ENCODE peak calls at places on chromosome 11, in six cellular contexts. Z, P, T, B, X and H are unnamed samples.

GRCh38 chr11:54558407-54558806 is 45.4 kb downstream of the OR4C46 start:
- DNase-seq in Z (no peak), P (no peak), T (no peak), B (no peak), X (no peak), H (no peak)

GRCh38 chr11:132855516-132855915 is 676.8 kb downstream of the OPCML start:
- DNase-seq in Z (no peak), P (no peak), T (no peak), B (no peak), X (no peak), H (no peak)

GRCh38 chr11:291281-292210 is 2.6 kb downstream of the PGGHG start:
- DNase-seq in Z (no peak), P (peak), T (no peak), B (no peak), X (no peak), H (no peak)

GRCh38 chr11:120293038-120293800 is 31.9 kb upstream of the TLCD5 start:
- DNase-seq in Z (no peak), P (no peak), T (no peak), B (no peak), X (no peak), H (no peak)

GRCh38 chr11:106281455-106282173 is 204.2 kb downstream of the AASDHPPT start:
- DNase-seq in Z (no peak), P (no peak), T (peak), B (no peak), X (peak), H (no peak)

GRCh38 chr11:27995082-27995481 is 112.9 kb downstream of the KIF18A start:
- DNase-seq in Z (no peak), P (no peak), T (peak), B (no peak), X (peak), H (no peak)

GRCh38 chr11:126989942-126990715 is 10.4 kb downstream of the KIRREL3 start:
- DNase-seq in Z (peak), P (no peak), T (peak), B (peak), X (peak), H (peak)

GRCh38 chr11:96045622-96046456 is 121.9 kb upstream of the MTMR2 start:
- DNase-seq in Z (no peak), P (no peak), T (peak), B (peak), X (no peak), H (peak)

GRCh38 chr11:46889689-46890475 is 28.5 kb downstream of the LRP4 start:
- DNase-seq in Z (peak), P (no peak), T (peak), B (peak), X (peak), H (peak)

GRCh38 chr11:88275636-88276035 is 61.9 kb downstream of the CTSC start:
- DNase-seq in Z (no peak), P (no peak), T (no peak), B (no peak), X (no peak), H (no peak)

GRCh38 chr11:57439786-57440185 is 12.9 kb upstream of the SLC43A3 start:
- DNase-seq in Z (no peak), P (no peak), T (no peak), B (no peak), X (no peak), H (no peak)

GRCh38 chr11:94831529-94831928 is 63.4 kb downstream of the AMOTL1 start:
- DNase-seq in Z (no peak), P (no peak), T (no peak), B (no peak), X (no peak), H (no peak)
- TF ChIP-seq CTCF in Z (no peak), P (no peak), T (no peak), B (no peak), X (no peak), H (no peak)

GRCh38 chr11:43708776-43709175 is 28.2 kb downstream of the HSD17B12 start:
- DNase-seq in Z (no peak), P (no peak), T (no peak), B (no peak), X (no peak), H (no peak)
- TF ChIP-seq CTCF in Z (peak), P (peak), T (peak), B (peak), X (peak), H (no peak)

GRCh38 chr11:101390539-101390938 is 193.3 kb downstream of the TRPC6 start:
- DNase-seq in Z (no peak), P (no peak), T (peak), B (peak), X (peak), H (no peak)
- TF ChIP-seq CTCF in Z (peak), P (no peak), T (peak), B (peak), X (peak), H (peak)

GRCh38 chr11:45473491-45473890 is 187.3 kb upstream of the SYT13 start:
- DNase-seq in Z (no peak), P (peak), T (no peak), B (no peak), X (no peak), H (no peak)

GRCh38 chr11:45471002-45471665 is 185.0 kb upstream of the SYT13 start:
- DNase-seq in Z (no peak), P (no peak), T (no peak), B (no peak), X (no peak), H (no peak)

GRCh38 chr11:45470151-45471001 is 184.2 kb upstream of the SYT13 start:
- DNase-seq in Z (no peak), P (no peak), T (peak), B (no peak), X (no peak), H (no peak)

GRCh38 chr11:45475135-45475534 is 189.0 kb upstream of the SYT13 start:
- DNase-seq in Z (no peak), P (peak), T (no peak), B (no peak), X (no peak), H (no peak)

GRCh38 chr11:45472713-45473317 is 186.7 kb upstream of the SYT13 start:
- DNase-seq in Z (no peak), P (peak), T (no peak), B (no peak), X (no peak), H (no peak)
- TF ChIP-seq CTCF in Z (no peak), P (no peak), T (no peak), B (no peak), X (no peak), H (no peak)

DNA sequence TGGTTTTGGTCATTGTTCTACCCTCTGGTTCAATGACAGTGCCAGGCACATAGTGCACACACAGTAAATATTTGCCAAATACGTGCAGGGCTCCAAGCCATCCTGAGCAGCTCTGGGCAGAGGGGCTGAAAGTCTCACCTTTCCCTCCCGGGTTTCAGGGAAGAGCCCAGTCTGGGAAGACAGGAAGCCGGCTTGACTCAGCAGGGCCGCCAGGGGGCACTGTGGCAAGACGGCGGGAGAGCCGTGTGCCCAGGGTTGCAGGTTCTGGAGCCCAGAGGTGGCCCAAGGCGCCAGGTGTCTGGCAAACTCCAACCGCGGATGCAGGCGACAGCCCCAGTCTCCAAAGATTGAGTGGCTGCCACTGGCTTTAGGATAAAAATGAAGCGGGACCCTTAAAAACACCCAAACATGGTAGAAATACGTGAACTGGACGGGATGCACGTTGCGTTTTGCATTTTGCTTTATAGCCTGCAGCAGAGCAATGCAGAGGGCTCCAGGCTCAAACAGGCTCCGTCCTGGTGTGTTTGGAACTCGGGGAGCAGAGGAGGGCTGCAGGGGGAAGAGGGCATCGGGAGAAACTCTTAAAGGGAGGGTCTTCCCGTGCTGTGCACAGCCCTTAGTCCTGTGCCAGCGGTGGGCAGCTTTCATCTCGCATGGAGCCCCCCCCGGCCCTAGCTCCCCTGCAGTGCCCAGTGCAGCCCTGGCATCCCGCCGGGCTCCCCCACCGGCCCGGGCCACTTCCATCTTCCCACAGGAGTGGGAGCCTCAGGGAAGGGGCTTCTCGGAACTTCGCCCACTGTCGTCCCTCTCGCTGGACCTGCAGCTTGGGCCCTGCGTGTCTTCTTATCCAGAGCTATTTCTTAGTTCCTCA is 10.7 kb downstream of the KRTAP5-5 start:
- DNase-seq in Z (peak), P (no peak), T (peak), B (peak), X (peak), H (peak)
- TF ChIP-seq CTCF in Z (peak), P (peak), T (peak), B (peak), X (peak), H (peak)

GRCh38 chr11:115047631-115048030 is 369.3 kb downstream of the NXPE2 start:
- DNase-seq in Z (no peak), P (no peak), T (no peak), B (no peak), X (no peak), H (no peak)

DNA sequence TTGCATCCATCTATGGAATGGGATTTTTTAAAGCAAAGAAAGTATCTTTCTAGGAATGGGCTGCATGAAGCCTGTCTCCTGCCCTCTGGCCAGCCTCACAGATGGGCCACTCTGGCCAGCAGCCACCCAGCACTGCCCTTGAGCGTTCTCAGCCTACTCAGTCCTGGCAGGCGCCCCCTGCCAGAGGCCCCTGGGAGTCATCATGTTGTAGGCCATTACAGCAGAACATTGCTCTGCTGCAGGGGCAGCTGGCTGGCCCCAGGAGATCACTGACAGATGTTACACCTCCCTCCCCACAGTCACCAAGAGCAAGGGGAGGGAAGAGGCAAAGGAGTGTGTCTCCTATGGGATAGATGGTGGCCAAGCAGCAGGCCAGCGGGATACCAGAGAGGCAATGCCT is 363.7 kb downstream of the NXPE2 start:
- DNase-seq in Z (no peak), P (no peak), T (no peak), B (peak), X (no peak), H (no peak)
- TF ChIP-seq CTCF in Z (no peak), P (no peak), T (no peak), B (no peak), X (no peak), H (no peak)

DNA sequence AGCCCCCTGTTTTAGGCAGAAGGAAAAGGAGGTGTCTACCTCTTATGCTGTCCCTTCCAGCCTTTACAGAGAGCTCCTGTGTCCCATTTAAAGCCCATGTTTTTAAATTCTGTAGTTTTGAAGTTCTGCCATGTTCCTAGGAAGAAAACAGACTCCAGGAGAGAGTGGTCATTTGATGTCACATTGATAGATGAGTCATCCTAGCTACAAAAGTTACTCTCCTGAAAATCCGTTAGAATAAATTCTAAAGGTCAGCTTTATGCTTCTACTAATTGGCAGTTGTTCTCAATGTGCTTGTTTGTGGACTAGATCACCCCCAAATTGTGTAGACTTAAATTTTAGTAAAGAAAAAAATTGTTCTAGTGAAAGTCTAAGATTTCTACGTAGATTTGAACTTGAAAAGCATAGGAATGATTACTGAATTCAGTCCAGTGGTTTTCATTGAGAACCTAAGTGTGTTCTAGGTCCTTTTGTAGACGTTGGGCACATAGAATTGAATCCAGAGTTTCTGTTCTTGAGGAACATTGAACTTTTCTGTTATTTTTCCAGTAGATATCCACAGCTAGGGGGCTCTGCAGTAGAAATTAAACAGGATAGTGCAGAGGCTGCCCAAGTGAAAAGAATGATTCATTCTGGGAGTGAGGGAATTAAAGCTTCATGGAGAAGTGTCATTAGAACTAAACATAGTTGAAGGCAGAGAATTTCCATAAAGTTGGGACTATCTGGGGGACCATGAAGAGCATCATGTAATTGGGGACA is 140.6 kb upstream of the RASSF10 start:
- DNase-seq in Z (no peak), P (no peak), T (peak), B (no peak), X (no peak), H (no peak)
- TF ChIP-seq CTCF in Z (no peak), P (no peak), T (peak), B (peak), X (peak), H (no peak)

GRCh38 chr11:75665126-75665525 is 3.7 kb downstream of the MAP6 start:
- DNase-seq in Z (no peak), P (no peak), T (no peak), B (no peak), X (no peak), H (no peak)

GRCh38 chr11:75659836-75660235 is 9.0 kb downstream of the MAP6 start:
- DNase-seq in Z (no peak), P (no peak), T (peak), B (no peak), X (no peak), H (no peak)

GRCh38 chr11:75667268-75667830 is 1.5 kb downstream of the MAP6 start:
- DNase-seq in Z (peak), P (no peak), T (no peak), B (peak), X (peak), H (peak)

GRCh38 chr11:75664366-75664765 is 4.5 kb downstream of the MAP6 start:
- DNase-seq in Z (no peak), P (no peak), T (no peak), B (no peak), X (no peak), H (no peak)

GRCh38 chr11:75663808-75664207 is 5.0 kb downstream of the MAP6 start:
- DNase-seq in Z (no peak), P (no peak), T (no peak), B (no peak), X (no peak), H (no peak)
- TF ChIP-seq CTCF in Z (no peak), P (no peak), T (no peak), B (no peak), X (no peak), H (no peak)